ENCODE peak calls at places on chromosomes 11 and 22, in four cellular contexts. N is HCT116, E is IMR-90, T is NT2/D1. C is an unnamed sample.

GRCh38 chr11:110763249-110764011 is 51.2 kb upstream of the ARHGAP20 start:
- DNase-seq in E (peak; percentile 80), N (no peak), T (no peak), C (peak; percentile 81)

GRCh38 chr11:43810929-43811596 is 69.6 kb upstream of the ALKBH3 start:
- DNase-seq in T (no peak), E (no peak), N (no peak), C (no peak)

GRCh38 chr22:31683181-31684105 is 21.4 kb upstream of the PISD start:
- DNase-seq in N (no peak), T (no peak), E (no peak), C (peak; percentile 25)

GRCh38 chr22:49724893-49725489 is 102.7 kb downstream of the BRD1 start:
- DNase-seq in T (peak; percentile 33), N (peak; percentile 10), E (peak; percentile 20), C (peak; percentile 84)

GRCh38 chr22:25824828-25825474 is 83.0 kb downstream of the MYO18B start:
- DNase-seq in E (no peak), N (no peak), T (no peak), C (no peak)

GRCh38 chr22:43039800-43040199 is 24.9 kb upstream of the PACSIN2 start:
- DNase-seq in N (no peak), E (no peak), T (no peak), C (no peak)

GRCh38 chr22:40499187-40499753 is 128.9 kb downstream of the SGSM3 start:
- DNase-seq in E (peak; percentile 99), N (peak; percentile 79), T (no peak), C (no peak)

GRCh38 chr11:115672999-115673411 is 168.8 kb upstream of the CADM1 start:
- DNase-seq in E (peak; percentile 73), N (no peak), T (no peak), C (no peak)

GRCh38 chr11:124442442-124442841 is 3.1 kb downstream of the OR8B8 start:
- DNase-seq in N (no peak), T (no peak), E (no peak), C (no peak)

GRCh38 chr11:6523253-6523652 is 26.2 kb downstream of the DNHD1 start:
- DNase-seq in N (peak; percentile 24), E (peak; percentile 81), T (no peak), C (no peak)

GRCh38 chr22:45781459-45781858 is 109.8 kb downstream of the ATXN10 start:
- DNase-seq in E (peak; percentile 52), T (no peak), N (no peak), C (no peak)

GRCh38 chr11:26992031-26992541 is 1.8 kb upstream of the FIBIN start:
- DNase-seq in T (no peak), N (no peak), E (peak; percentile 93), C (no peak)

GRCh38 chr11:35785287-35786167 is 123.0 kb downstream of the TRIM44 start:
- DNase-seq in T (no peak), E (no peak), N (no peak), C (no peak)

GRCh38 chr11:75383246-75383645 is 16.1 kb upstream of the RPS3 start:
- DNase-seq in E (no peak), N (no peak), T (peak; percentile 68), C (no peak)

GRCh38 chr11:111719379-111719778 is 46.8 kb downstream of the PPP2R1B start:
- DNase-seq in T (no peak), N (no peak), E (peak; percentile 47), C (no peak)

GRCh38 chr11:77171254-77171653 is 43.2 kb downstream of the MYO7A start:
- DNase-seq in T (no peak), E (no peak), N (no peak), C (peak; percentile 29)

GRCh38 chr22:21807545-21807944 is 59.9 kb downstream of the MAPK1 start:
- DNase-seq in T (no peak), E (peak; percentile 19), N (no peak), C (no peak)

GRCh38 chr11:80188228-80188627 is 747.4 kb upstream of the TENM4 start:
- DNase-seq in T (no peak), E (no peak), N (no peak), C (no peak)

DNA sequence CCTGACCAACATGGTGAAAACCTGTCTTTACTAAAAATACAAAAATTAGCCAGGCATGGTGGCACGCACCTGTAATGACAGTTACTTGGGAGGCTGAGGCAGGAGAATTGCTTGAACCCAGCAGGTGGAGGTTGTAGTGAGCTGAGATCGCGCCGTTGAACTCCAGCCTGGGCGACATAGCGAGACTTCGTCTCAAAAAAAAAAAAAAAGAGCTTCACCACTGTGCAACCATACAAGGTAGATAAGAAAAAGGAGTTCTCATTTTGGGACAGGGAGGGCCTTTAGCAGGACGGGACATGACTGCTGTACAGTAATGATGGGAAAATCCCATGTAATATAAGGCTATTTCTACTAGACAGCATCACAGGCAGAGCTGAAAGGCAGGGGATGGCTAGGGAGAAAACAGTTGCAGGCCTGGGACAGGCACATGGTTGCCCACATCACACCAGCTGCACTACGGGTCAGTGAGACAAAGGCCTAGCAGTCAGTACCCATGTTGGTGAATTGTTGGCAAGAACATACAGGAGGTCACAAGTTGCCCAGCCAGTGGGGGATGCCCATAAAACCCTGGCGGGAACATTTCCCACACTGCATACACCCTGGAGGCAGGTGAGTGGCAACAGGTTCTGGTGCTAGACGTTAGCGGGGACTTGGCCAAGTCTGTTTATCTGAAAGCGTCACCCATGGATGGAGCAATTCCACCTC is 5.4 kb downstream of the TANGO2 start:
- DNase-seq in E (no peak), T (no peak), N (no peak), C (peak; percentile 12)
- H3K4me1 ChIP-seq in E (peaks cover 9% of the 10 kb centered on the region), T (peaks cover 3% of the 10 kb centered on the region), N (peaks cover 11% of the 10 kb centered on the region), C (peaks cover 22% of the 10 kb centered on the region)

GRCh38 chr22:19877626-19878339 is 23.1 kb upstream of the GNB1L start:
- DNase-seq in T (no peak), N (no peak), E (peak; percentile 58), C (peak; percentile 54)
- H3K9ac ChIP-seq in T (peak overlapping the region; percentile 32), N (no peak overlapping the region), E (no peak overlapping the region), C (no peak overlapping the region)

DNA sequence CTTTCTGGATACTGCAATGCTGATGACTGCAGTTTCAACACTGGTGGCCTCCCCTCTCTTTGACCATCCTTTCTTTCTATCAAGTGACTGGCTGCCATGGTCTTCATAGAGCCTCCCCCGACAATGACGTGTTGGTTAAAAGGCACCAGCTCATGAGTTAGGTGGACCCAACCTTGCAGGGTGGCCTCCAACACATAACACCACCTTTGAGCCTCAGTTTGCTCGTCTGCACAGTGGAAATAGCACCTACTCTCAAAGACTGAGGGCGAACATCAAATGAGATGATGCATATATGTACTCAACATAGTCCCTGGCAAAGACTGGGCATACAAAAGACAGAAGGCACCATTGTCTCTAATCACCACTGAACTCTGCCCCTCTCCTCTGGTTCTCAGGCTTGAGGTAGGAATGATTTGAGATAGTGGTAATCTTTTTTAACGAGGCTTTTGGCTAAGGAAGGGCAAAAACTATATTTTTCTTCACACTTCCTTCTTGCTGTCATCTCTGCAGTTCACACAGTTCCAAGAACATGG is 119.1 kb downstream of the NAT10 start:
- DNase-seq in E (no peak), N (no peak), T (no peak), C (no peak)
- H3K9me3 ChIP-seq in E (no peaks in the 10 kb centered on the region), N (no peaks in the 10 kb centered on the region), T (no peaks in the 10 kb centered on the region), C (no peaks in the 10 kb centered on the region)

DNA sequence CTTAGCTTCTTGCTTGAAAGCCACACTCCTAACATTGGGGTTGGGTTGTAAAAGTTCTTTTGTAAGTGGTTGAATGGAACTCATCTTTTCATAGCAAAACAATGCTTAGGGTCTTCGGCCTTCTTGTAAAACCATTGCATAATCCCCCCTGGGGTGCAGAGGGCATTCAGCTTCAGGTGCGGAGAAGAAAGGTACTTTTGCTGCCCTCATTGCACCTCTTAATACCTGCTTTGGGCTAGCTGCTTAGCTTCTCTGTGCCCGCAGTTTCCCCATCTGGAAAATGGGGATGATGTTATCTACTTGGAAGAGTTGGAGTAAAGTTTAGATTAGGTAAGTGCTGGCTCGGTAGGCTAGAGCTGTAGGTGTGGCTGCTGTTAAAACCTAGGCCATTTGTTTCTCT is 10.1 kb downstream of the TEAD1 start:
- DNase-seq in T (no peak), N (no peak), E (no peak), C (no peak)
- H3K4me1 ChIP-seq in T (peaks cover 8% of the 10 kb centered on the region), N (peaks cover 82% of the 10 kb centered on the region), E (peaks cover 60% of the 10 kb centered on the region), C (peaks cover 61% of the 10 kb centered on the region)

GRCh38 chr22:36008131-36008530 is 20.5 kb downstream of the RBFOX2 start:
- DNase-seq in N (no peak), E (no peak), T (no peak), C (no peak)

GRCh38 chr22:36010913-36011312 is 17.7 kb downstream of the RBFOX2 start:
- DNase-seq in N (no peak), E (peak; percentile 92), T (no peak), C (no peak)

GRCh38 chr22:36010090-36010489 is 18.5 kb downstream of the RBFOX2 start:
- DNase-seq in N (no peak), E (no peak), T (no peak), C (no peak)

GRCh38 chr22:36009085-36009484 is 19.5 kb downstream of the RBFOX2 start:
- DNase-seq in N (no peak), T (no peak), E (peak; percentile 63), C (no peak)

GRCh38 chr22:36008565-36008964 is 20.1 kb downstream of the RBFOX2 start:
- DNase-seq in E (no peak), T (no peak), N (no peak), C (no peak)
- H3K9ac ChIP-seq in E (no peak overlapping the region), T (no peak overlapping the region), N (no peak overlapping the region), C (no peak overlapping the region)

GRCh38 chr22:47277511-47277910 is 515.1 kb downstream of the TBC1D22A start:
- DNase-seq in T (no peak), E (no peak), N (no peak), C (no peak)
- H3K9me3 ChIP-seq in T (no peaks in the 10 kb centered on the region), E (peaks cover 3% of the 10 kb centered on the region), N (no peaks in the 10 kb centered on the region), C (no peaks in the 10 kb centered on the region)

C was measured in kidney.